ENCODE peak calls at places on chromosomes 1 and 21, in nine cellular contexts. J is GM19239; Y is H9; M is Right ventricle myocardium superior; X is MCF 10A; N is AG08395; C is stimulated activated CD4-positive, alpha-beta T cell treated with anti-CD3 and anti-CD28 coated beads, Interleukin-2, amount 100 ng/mL, for 24 hours; I is AG09309; O is EL. P is an unnamed sample.

GRCh38 chr1:154342836-154343472 is 17.6 kb downstream of the ATP8B2 start:
- DNase-seq in J (no peak), Y (no peak), M (peak), X (no peak), N (no peak), C (peak), I (no peak), O (no peak), P (no peak)

GRCh38 chr1:78005755-78006154 is 1.0 kb downstream of the DNAJB4 start:
- DNase-seq in J (no peak), Y (no peak), M (no peak), X (peak), N (peak), C (no peak), I (peak), O (peak), P (no peak)

GRCh38 chr1:228166170-228166936 is 749 bp downstream of the IBA57 start:
- DNase-seq in J (peak), Y (peak), M (peak), X (peak), N (peak), C (peak), I (no peak), O (peak), P (peak)

GRCh38 chr1:47693115-47693514 is 255.3 kb downstream of the FOXD2 start:
- DNase-seq in J (no peak), Y (peak), M (no peak), X (no peak), N (no peak), C (peak), I (no peak), O (no peak), P (peak)

GRCh38 chr1:52059326-52059725 is 3.2 kb downstream of the BTF3L4 start:
- DNase-seq in J (no peak), Y (no peak), M (no peak), X (peak), N (peak), C (no peak), I (peak), O (peak), P (no peak)

GRCh38 chr21:35236090-35236489 is 187.0 kb upstream of the RUNX1 start:
- DNase-seq in J (no peak), Y (no peak), M (no peak), X (no peak), N (no peak), C (no peak), I (no peak), O (no peak), P (no peak)

GRCh38 chr1:150563340-150564038 is 14.3 kb downstream of the ADAMTSL4 start:
- DNase-seq in J (no peak), Y (no peak), M (peak), X (peak), N (no peak), C (no peak), I (no peak), O (peak), P (peak)

GRCh38 chr1:242886137-242886536 is 361.6 kb upstream of the PLD5 start:
- DNase-seq in J (peak), Y (no peak), M (no peak), X (no peak), N (no peak), C (no peak), I (no peak), O (no peak), P (no peak)

GRCh38 chr1:20834780-20835179 is 47.7 kb upstream of the HP1BP3 start:
- DNase-seq in J (no peak), Y (no peak), M (no peak), X (no peak), N (no peak), C (no peak), I (no peak), O (no peak), P (no peak)

GRCh38 chr1:38025233-38025632 is 12.7 kb downstream of the UTP11 start:
- DNase-seq in J (no peak), Y (no peak), M (no peak), X (no peak), N (no peak), C (no peak), I (no peak), O (no peak), P (no peak)

GRCh38 chr1:118767971-118768370 is 220.2 kb downstream of the TBX15 start:
- DNase-seq in J (no peak), Y (no peak), M (no peak), X (peak), N (no peak), C (no peak), I (no peak), O (no peak), P (no peak)

GRCh38 chr1:85934531-85934930 is 222.0 kb downstream of the COL24A1 start:
- DNase-seq in J (no peak), Y (no peak), M (no peak), X (no peak), N (no peak), C (no peak), I (no peak), O (no peak), P (no peak)

GRCh38 chr1:98702976-98703375 is 41.5 kb downstream of the SNX7 start:
- DNase-seq in J (no peak), Y (no peak), M (no peak), X (no peak), N (peak), C (no peak), I (peak), O (peak), P (no peak)

GRCh38 chr1:32150847-32151246 is 28.6 kb upstream of the TXLNA start:
- DNase-seq in J (no peak), Y (no peak), M (no peak), X (no peak), N (no peak), C (no peak), I (no peak), O (peak), P (no peak)

GRCh38 chr1:211326528-211327340 is at the start of gene TRAF5:
- DNase-seq in J (peak), Y (peak), M (peak), X (peak), N (peak), C (peak), I (no peak), O (peak), P (peak)

GRCh38 chr1:48048064-48048463 is 50.9 kb upstream of the TRABD2B start:
- DNase-seq in J (no peak), Y (no peak), M (no peak), X (peak), N (peak), C (no peak), I (no peak), O (peak), P (peak)

GRCh38 chr1:51847294-51847920 is 31.1 kb downstream of the NRDC start:
- DNase-seq in J (no peak), Y (no peak), M (no peak), X (no peak), N (no peak), C (no peak), I (no peak), O (no peak), P (no peak)

GRCh38 chr1:110601332-110601731 is 4.8 kb downstream of the KCNA2 start:
- DNase-seq in J (no peak), Y (peak), M (no peak), X (no peak), N (no peak), C (no peak), I (no peak), O (no peak), P (peak)

GRCh38 chr1:150144606-150145005 is 5.1 kb upstream of the PLEKHO1 start:
- DNase-seq in J (no peak), Y (no peak), M (no peak), X (no peak), N (no peak), C (no peak), I (no peak), O (no peak), P (no peak)

GRCh38 chr1:203791498-203791897 is 3.9 kb upstream of the ZBED6 start:
- DNase-seq in J (no peak), Y (no peak), M (no peak), X (no peak), N (no peak), C (no peak), I (no peak), O (peak), P (no peak)

GRCh38 chr21:28239345-28239744 is 753.3 kb downstream of the LTN1 start:
- DNase-seq in J (no peak), Y (no peak), M (peak), X (no peak), N (no peak), C (no peak), I (no peak), O (no peak), P (no peak)

GRCh38 chr1:79430437-79430836 is 423.9 kb upstream of the ADGRL4 start:
- DNase-seq in J (no peak), Y (peak), M (no peak), X (no peak), N (no peak), C (no peak), I (no peak), O (no peak), P (peak)

GRCh38 chr1:208178091-208178529 is 66.1 kb downstream of the PLXNA2 start:
- DNase-seq in J (no peak), Y (no peak), M (no peak), X (peak), N (no peak), C (no peak), I (no peak), O (peak), P (peak)

GRCh38 chr1:89607888-89608626 is 24.9 kb upstream of the LRRC8C start:
- DNase-seq in J (no peak), Y (no peak), M (peak), X (no peak), N (no peak), C (peak), I (no peak), O (no peak), P (no peak)

GRCh38 chr1:43319288-43319687 is 18.3 kb upstream of the MPL start:
- DNase-seq in J (no peak), Y (no peak), M (peak), X (no peak), N (no peak), C (no peak), I (no peak), O (no peak), P (peak)

GRCh38 chr1:203186446-203187305 is at the start of gene CHI3L1:
- DNase-seq in J (no peak), Y (no peak), M (peak), X (peak), N (no peak), C (no peak), I (no peak), O (no peak), P (no peak)

GRCh38 chr1:223429313-223429731 is 36.1 kb downstream of the CCDC185 start:
- DNase-seq in J (no peak), Y (no peak), M (no peak), X (peak), N (peak), C (no peak), I (peak), O (peak), P (no peak)

GRCh38 chr1:200525167-200526123 is 95.1 kb downstream of the KIF14 start:
- DNase-seq in J (no peak), Y (no peak), M (no peak), X (no peak), N (peak), C (no peak), I (peak), O (no peak), P (no peak)

GRCh38 chr1:168320805-168321577 is 40.3 kb downstream of the TBX19 start:
- DNase-seq in J (no peak), Y (no peak), M (no peak), X (peak), N (peak), C (no peak), I (no peak), O (peak), P (peak)

GRCh38 chr21:46114963-46115362 is 17.1 kb downstream of the COL6A2 start:
- DNase-seq in J (no peak), Y (no peak), M (no peak), X (no peak), N (no peak), C (no peak), I (no peak), O (no peak), P (peak)

GRCh38 chr21:38824124-38824822 is 18.5 kb downstream of the ETS2 start:
- DNase-seq in J (no peak), Y (no peak), M (no peak), X (peak), N (peak), C (no peak), I (no peak), O (peak), P (peak)

GRCh38 chr1:53343831-53344668 is 16.2 kb upstream of the LRP8 start:
- DNase-seq in J (no peak), Y (peak), M (no peak), X (no peak), N (peak), C (peak), I (no peak), O (peak), P (peak)